ENCODE peak calls at places on chromosomes 3 and 15, in nine cellular contexts. B, K, P, N, G, L, V, C and J are unnamed samples.

GRCh38 chr3:17201538-17201937 is 316.8 kb downstream of the PLCL2 start:
- DNase-seq in P (no peak), N (no peak), B (no peak), C (no peak), V (no peak), L (no peak), K (no peak), G (no peak), J (no peak)

GRCh38 chr3:58148049-58148448 is 62.7 kb downstream of the DNASE1L3 start:
- DNase-seq in P (no peak), C (no peak), K (no peak), L (no peak), V (no peak), G (no peak), B (no peak), N (no peak), J (no peak)

GRCh38 chr3:17605032-17605431 is 137.4 kb downstream of the TBC1D5 start:
- DNase-seq in K (no peak), V (no peak), P (no peak), L (no peak), G (no peak), C (peak), B (no peak), N (no peak), J (no peak)

GRCh38 chr15:73922186-73923151 is 3.8 kb upstream of the LOXL1 start:
- DNase-seq in N (no peak), G (no peak), P (no peak), K (no peak), B (no peak), C (peak), L (no peak), V (peak), J (no peak)

GRCh38 chr3:126033051-126033745 is 50.7 kb downstream of the SLC41A3 start:
- DNase-seq in B (no peak), V (no peak), G (no peak), C (no peak), N (no peak), L (no peak), P (no peak), K (no peak), J (no peak)

GRCh38 chr15:51077565-51078153 is 17.0 kb downstream of the TNFAIP8L3 start:
- DNase-seq in V (peak), N (peak), C (no peak), L (no peak), G (no peak), P (peak), B (no peak), K (peak), J (no peak)

GRCh38 chr3:36434682-36435426 is 54.5 kb downstream of the STAC start:
- DNase-seq in G (no peak), C (peak), V (no peak), N (no peak), K (no peak), B (no peak), P (no peak), L (no peak), J (no peak)

GRCh38 chr15:92170897-92171296 is 222.8 kb upstream of the ST8SIA2 start:
- DNase-seq in G (no peak), C (no peak), V (no peak), B (no peak), N (no peak), L (no peak), P (no peak), K (no peak), J (no peak)

GRCh38 chr15:83919319-83919830 is 265.5 kb downstream of the ADAMTSL3 start:
- DNase-seq in N (no peak), K (no peak), P (no peak), C (no peak), G (no peak), V (no peak), B (no peak), L (no peak), J (no peak)

GRCh38 chr15:41494190-41494921 is 682 bp downstream of the ITPKA start:
- DNase-seq in P (no peak), V (peak), B (no peak), L (no peak), K (peak), G (no peak), C (no peak), N (peak), J (no peak)

GRCh38 chr3:188624828-188625227 is 470.9 kb downstream of the LPP start:
- DNase-seq in C (no peak), V (no peak), N (no peak), B (no peak), G (no peak), K (no peak), P (no peak), L (no peak), J (no peak)

GRCh38 chr15:64717735-64718495 is 57.5 kb downstream of the RBPMS2 start:
- DNase-seq in B (no peak), L (no peak), K (no peak), P (no peak), V (no peak), G (no peak), N (no peak), C (no peak), J (no peak)

GRCh38 chr3:39177708-39178332 is 14.6 kb downstream of the XIRP1 start:
- DNase-seq in C (peak), B (no peak), K (peak), P (peak), L (peak), G (no peak), N (peak), V (peak), J (peak)

GRCh38 chr3:55489804-55490132 is 2.7 kb upstream of the WNT5A start:
- DNase-seq in L (no peak), P (no peak), N (no peak), C (no peak), G (no peak), B (no peak), K (no peak), V (peak), J (no peak)

GRCh38 chr15:52710050-52710709 is 31.0 kb upstream of the ATOSA start:
- DNase-seq in L (no peak), K (peak), G (no peak), V (no peak), C (peak), N (no peak), B (no peak), P (no peak), J (no peak)

GRCh38 chr3:138944842-138945645 is 1.9 kb downstream of the FOXL2 start:
- DNase-seq in C (no peak), B (no peak), V (peak), P (peak), G (no peak), K (no peak), N (peak), L (no peak), J (no peak)

GRCh38 chr3:111717601-111718000 is 122.5 kb upstream of the ZBED2 start:
- DNase-seq in B (no peak), K (peak), C (peak), N (peak), V (peak), G (peak), P (peak), L (peak), J (peak)

GRCh38 chr15:40307421-40308165 is at the start of gene PLCB2:
- DNase-seq in P (peak), G (no peak), V (peak), N (no peak), L (no peak), C (no peak), B (no peak), K (peak), J (peak)

GRCh38 chr15:42796955-42797779 is 60.2 kb upstream of the CDAN1 start:
- DNase-seq in V (no peak), C (peak), G (no peak), L (no peak), P (no peak), B (no peak), K (no peak), N (no peak), J (no peak)

GRCh38 chr3:188673509-188674239 is 498.1 kb upstream of the TPRG1 start:
- DNase-seq in K (no peak), P (no peak), N (no peak), B (no peak), L (no peak), G (no peak), V (no peak), C (peak), J (no peak)